ENCODE peak calls at places on chromosomes 4 and X, in five cellular contexts. Q is H9, S is mesendoderm, A is mesenchymal stem cell, B is neuronal stem cell. M is an unnamed sample.

GRCh38 chrX:111652719-111653118 is 28.3 kb upstream of the ALG13 start:
- DNase-seq in Q (no peak), S (peak), A (peak), B (no peak), M (no peak)

GRCh38 chrX:115344885-115345653 is 55.6 kb downstream of the LUZP4 start:
- DNase-seq in Q (peak), S (peak), A (peak), B (peak), M (peak)

GRCh38 chr4:40316782-40317635 is 18.1 kb upstream of the CHRNA9 start:
- DNase-seq in Q (peak), S (peak), A (peak), B (peak), M (peak)

GRCh38 chr4:39609454-39609911 is 29.2 kb downstream of the SMIM14 start:
- DNase-seq in Q (no peak), S (no peak), A (no peak), B (no peak), M (no peak)

GRCh38 chrX:22666441-22666840 is 333.3 kb upstream of the DDX53 start:
- DNase-seq in Q (peak), S (peak), A (peak), B (no peak), M (peak)

GRCh38 chrX:146907391-146908240 is 93.1 kb upstream of the CXorf51A start:
- DNase-seq in Q (no peak), S (peak), A (peak), B (no peak), M (no peak)

GRCh38 chrX:43557792-43558191 is 98.3 kb upstream of the MAOA start:
- DNase-seq in Q (peak), S (peak), A (peak), B (peak), M (peak)

GRCh38 chr4:75251547-75251946 is 262.7 kb downstream of the RCHY1 start:
- DNase-seq in Q (no peak), S (no peak), A (no peak), B (no peak), M (no peak)

GRCh38 chr4:99811850-99812249 is 4.8 kb upstream of the DAPP1 start:
- DNase-seq in Q (no peak), S (peak), A (peak), B (no peak), M (peak)

GRCh38 chr4:73459048-73459421 is 22.5 kb upstream of the AFM start:
- DNase-seq in Q (no peak), S (no peak), A (no peak), B (no peak), M (no peak)

GRCh38 chr4:1323635-1324442 is 23.2 kb upstream of the UVSSA start:
- DNase-seq in Q (no peak), S (no peak), A (peak), B (no peak), M (peak)

GRCh38 chrX:49079489-49080428 is at the start of gene WDR45:
- DNase-seq in Q (peak), S (peak), A (peak), B (peak), M (peak)
- H4K8ac ChIP-seq in Q (no peak), S (no peak), A (peak), B (no peak), M (peak)

DNA sequence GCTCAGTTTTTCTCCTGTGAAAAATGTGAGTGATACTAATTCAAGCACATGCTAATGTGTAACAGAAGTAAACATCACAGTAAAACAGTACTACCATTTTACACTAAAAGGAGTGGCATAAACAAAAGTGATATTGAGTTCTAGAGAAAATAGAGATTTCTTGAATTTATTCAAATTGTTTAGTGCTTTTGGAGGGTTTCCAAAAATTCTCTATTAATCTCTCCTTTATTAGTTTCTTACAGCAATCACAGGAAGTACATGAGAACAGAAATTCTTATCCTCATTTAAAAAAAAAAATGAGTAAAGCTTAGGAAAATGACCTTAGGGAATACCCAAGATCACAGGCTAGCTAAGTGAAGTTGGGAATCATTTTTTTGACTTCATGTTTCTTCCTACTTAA is 459.7 kb upstream of the GALNTL6 start:
- DNase-seq in Q (no peak), S (no peak), A (no peak), B (no peak), M (no peak)
- H4K8ac ChIP-seq in Q (no peak), S (no peak), A (no peak), B (no peak), M (no peak)

DNA sequence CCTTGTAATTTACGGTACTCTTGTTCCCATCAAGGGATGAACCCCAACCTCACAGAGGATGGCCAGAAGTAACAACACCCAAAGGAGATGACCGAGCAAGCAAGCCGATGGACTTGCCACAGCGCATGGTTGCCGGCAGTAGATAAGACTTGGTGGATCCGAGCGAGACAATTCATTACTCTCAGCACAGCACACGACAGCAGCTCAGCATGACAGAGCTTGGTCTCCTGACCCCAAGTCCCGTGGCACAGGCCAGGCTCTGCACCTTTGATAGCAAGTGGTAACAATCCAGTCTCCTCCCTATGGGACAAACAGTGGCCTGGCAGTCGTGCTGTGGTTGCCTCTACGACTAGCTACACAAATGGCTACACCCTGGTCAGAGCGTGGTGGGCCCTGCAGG is 26.3 kb downstream of the RWDD4 start:
- DNase-seq in Q (no peak), S (no peak), A (no peak), B (no peak), M (no peak)
- H4K8ac ChIP-seq in Q (no peak), S (no peak), A (no peak), B (peak), M (no peak)

GRCh38 chr4:142406051-142406549 is 440.0 kb downstream of the INPP4B start:
- DNase-seq in Q (peak), S (peak), A (no peak), B (no peak), M (no peak)

GRCh38 chr4:142407569-142407968 is 438.5 kb downstream of the INPP4B start:
- DNase-seq in Q (no peak), S (peak), A (no peak), B (no peak), M (no peak)

GRCh38 chr4:142404191-142404611 is 441.9 kb downstream of the INPP4B start:
- DNase-seq in Q (no peak), S (no peak), A (peak), B (no peak), M (peak)

GRCh38 chr4:142406917-142407501 is 439.1 kb downstream of the INPP4B start:
- DNase-seq in Q (no peak), S (no peak), A (no peak), B (no peak), M (no peak)

GRCh38 chr4:142405021-142405991 is 440.8 kb downstream of the INPP4B start:
- DNase-seq in Q (peak), S (peak), A (peak), B (peak), M (peak)
- H4K8ac ChIP-seq in Q (no peak), S (no peak), A (peak), B (no peak), M (peak)

DNA sequence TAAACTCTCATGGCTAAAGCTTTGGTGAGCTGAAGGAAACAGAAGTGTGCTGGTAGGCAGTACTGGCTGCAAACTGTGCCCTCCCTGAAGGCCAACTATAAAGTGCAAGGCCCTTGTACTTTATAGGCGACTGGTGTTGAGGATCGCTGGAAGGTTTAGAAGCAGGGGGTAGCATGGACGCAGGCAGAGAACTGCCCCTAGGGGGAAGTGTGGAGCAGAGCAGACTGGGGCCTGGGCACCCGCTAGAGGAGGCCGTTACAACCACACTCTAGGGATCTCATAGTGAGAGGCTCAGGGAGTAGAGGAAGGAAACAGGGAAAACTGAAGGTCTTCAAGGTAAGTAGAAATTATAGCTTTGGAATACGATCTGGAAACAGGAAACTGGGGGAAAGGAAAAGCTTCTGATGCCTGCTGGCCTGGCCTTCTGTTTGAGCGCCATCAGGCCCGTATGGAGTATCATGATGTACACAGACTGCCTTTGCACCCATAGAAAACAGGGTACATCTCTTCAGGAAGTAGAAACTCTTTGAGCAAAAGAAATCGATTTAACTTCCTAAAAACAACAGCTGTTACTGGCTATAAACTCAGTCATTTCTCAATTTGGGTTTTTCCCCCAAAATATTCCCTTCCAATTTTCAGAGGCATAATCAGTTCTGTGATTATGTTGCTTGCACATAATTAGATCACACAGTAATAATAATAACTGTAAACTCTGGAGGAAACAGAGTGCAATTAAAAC is 23.9 kb upstream of the TMSB4X start:
- DNase-seq in Q (peak), S (peak), A (no peak), B (no peak), M (no peak)
- H4K8ac ChIP-seq in Q (no peak), S (no peak), A (peak), B (no peak), M (peak)

GRCh38 chr4:121764303-121764701 is 662 bp downstream of the SMIM43 start:
- DNase-seq in Q (no peak), S (peak), A (no peak), B (no peak), M (no peak)

GRCh38 chr4:121765941-121766538 is 1.1 kb upstream of the SMIM43 start:
- DNase-seq in Q (peak), S (peak), A (no peak), B (no peak), M (no peak)

GRCh38 chr4:121765368-121765705 is 373 bp upstream of the SMIM43 start:
- DNase-seq in Q (no peak), S (no peak), A (no peak), B (no peak), M (no peak)

GRCh38 chr4:121769341-121769740 is 4.4 kb upstream of the SMIM43 start:
- DNase-seq in Q (no peak), S (no peak), A (no peak), B (no peak), M (no peak)

GRCh38 chr4:121764702-121765367 is at the start of gene SMIM43:
- DNase-seq in Q (peak), S (peak), A (peak), B (peak), M (no peak)
- H4K8ac ChIP-seq in Q (no peak), S (no peak), A (no peak), B (no peak), M (peak)